ENCODE peak calls at places on chromosomes 4 and X, in six cellular contexts. M, Y, F, A, Q and L are unnamed samples.

GRCh38 chrX:72308566-72309296 is 3.0 kb upstream of the CITED1 start:
- DNase-seq in M (peak; percentile 56), Y (peak; percentile 88), F (peak; percentile 50), A (peak; percentile 82), Q (peak; percentile 62), L (peak; percentile 69)

GRCh38 chr4:87864321-87864720 is 31.6 kb downstream of the MEPE start:
- DNase-seq in M (no peak), Y (no peak), F (no peak), A (no peak), Q (no peak), L (no peak)

GRCh38 chr4:138053601-138054322 is 188.4 kb downstream of the SLC7A11 start:
- DNase-seq in M (no peak), Y (peak; percentile 82), F (peak; percentile 94), A (no peak), Q (peak; percentile 88), L (peak; percentile 95)

GRCh38 chrX:121958886-121959285 is 911.5 kb downstream of the GLUD2 start:
- DNase-seq in M (no peak), Y (no peak), F (no peak), A (no peak), Q (no peak), L (no peak)

GRCh38 chrX:41491267-41492004 is 44.3 kb downstream of the NYX start:
- DNase-seq in M (peak; percentile 56), Y (peak; percentile 93), F (peak; percentile 96), A (peak; percentile 61), Q (peak; percentile 84), L (peak; percentile 95)

GRCh38 chrX:42615161-42615563 is 162.8 kb downstream of the PPP1R2C start:
- DNase-seq in M (no peak), Y (peak; percentile 85), F (no peak), A (peak; percentile 63), Q (no peak), L (no peak)

GRCh38 chr4:69322055-69322454 is 41.8 kb downstream of the UGT2B28 start:
- DNase-seq in M (no peak), Y (no peak), F (peak; percentile 0), A (no peak), Q (no peak), L (peak; percentile 79)

GRCh38 chrX:33062016-33062415 is 149.3 kb downstream of the DMD start:
- DNase-seq in M (no peak), Y (no peak), F (no peak), A (no peak), Q (no peak), L (no peak)

GRCh38 chrX:11970935-11971334 is 167.3 kb upstream of the FRMPD4 start:
- DNase-seq in M (no peak), Y (no peak), F (peak; percentile 17), A (no peak), Q (no peak), L (no peak)

GRCh38 chr4:133969202-133969873 is 232.3 kb downstream of the PABPC4L start:
- DNase-seq in M (no peak), Y (peak; percentile 4), F (peak; percentile 20), A (no peak), Q (no peak), L (peak; percentile 50)

GRCh38 chr4:98657531-98658286 is 702 bp downstream of the TSPAN5 start:
- DNase-seq in M (peak; percentile 37), Y (peak; percentile 54), F (peak; percentile 69), A (peak; percentile 68), Q (peak; percentile 28), L (peak; percentile 81)

GRCh38 chr4:5134620-5135019 is 83.3 kb downstream of the STK32B start:
- DNase-seq in M (no peak), Y (no peak), F (no peak), A (no peak), Q (no peak), L (no peak)

GRCh38 chr4:156968479-156968984 is 3.1 kb downstream of the PDGFC start:
- DNase-seq in M (peak; percentile 54), Y (peak; percentile 76), F (peak; percentile 85), A (peak; percentile 57), Q (peak; percentile 80), L (peak; percentile 85)

DNA sequence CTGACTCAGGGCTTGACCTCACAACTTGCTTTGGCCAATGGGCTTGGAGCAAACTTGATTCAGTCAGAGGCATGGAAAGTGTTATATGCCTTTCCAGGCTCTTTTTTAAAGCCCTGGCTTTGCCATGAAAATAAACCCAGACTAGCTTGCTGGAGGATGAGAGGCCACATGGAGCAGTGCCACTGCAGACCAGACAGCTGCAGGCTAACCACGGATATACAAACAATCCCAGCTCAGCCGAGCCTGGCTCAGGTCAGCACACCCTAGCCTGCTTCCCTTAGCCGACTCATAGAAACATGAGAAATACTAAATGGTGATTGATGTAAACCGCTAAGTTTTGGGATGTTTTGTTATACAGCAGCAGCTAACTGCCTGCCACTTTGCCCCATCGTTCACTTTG is 345.1 kb downstream of the ARHGAP10 start:
- DNase-seq in M (no peak), Y (no peak), F (peak; percentile 77), A (no peak), Q (no peak), L (peak; percentile 59)
- H3K4ac ChIP-seq in M (no peak overlapping the region), Y (no peak overlapping the region), F (no peak overlapping the region), A (no peak overlapping the region), Q (no peak overlapping the region), L (no peak overlapping the region)

GRCh38 chr4:112652216-112652615 is 15.3 kb downstream of the LARP7 start:
- DNase-seq in M (peak; percentile 51), Y (peak; percentile 98), F (no peak), A (peak; percentile 55), Q (no peak), L (no peak)

GRCh38 chr4:112650332-112650731 is 13.4 kb downstream of the LARP7 start:
- DNase-seq in M (no peak), Y (peak; percentile 92), F (no peak), A (no peak), Q (no peak), L (no peak)

GRCh38 chr4:112651641-112652040 is 14.7 kb downstream of the LARP7 start:
- DNase-seq in M (no peak), Y (no peak), F (no peak), A (no peak), Q (no peak), L (no peak)

GRCh38 chr4:112655270-112655669 is 18.3 kb downstream of the LARP7 start:
- DNase-seq in M (no peak), Y (peak; percentile 69), F (no peak), A (no peak), Q (no peak), L (no peak)
- H3K4ac ChIP-seq in M (no peak overlapping the region), Y (peak overlapping the region; percentile 24), F (no peak overlapping the region), A (no peak overlapping the region), Q (no peak overlapping the region), L (no peak overlapping the region)

DNA sequence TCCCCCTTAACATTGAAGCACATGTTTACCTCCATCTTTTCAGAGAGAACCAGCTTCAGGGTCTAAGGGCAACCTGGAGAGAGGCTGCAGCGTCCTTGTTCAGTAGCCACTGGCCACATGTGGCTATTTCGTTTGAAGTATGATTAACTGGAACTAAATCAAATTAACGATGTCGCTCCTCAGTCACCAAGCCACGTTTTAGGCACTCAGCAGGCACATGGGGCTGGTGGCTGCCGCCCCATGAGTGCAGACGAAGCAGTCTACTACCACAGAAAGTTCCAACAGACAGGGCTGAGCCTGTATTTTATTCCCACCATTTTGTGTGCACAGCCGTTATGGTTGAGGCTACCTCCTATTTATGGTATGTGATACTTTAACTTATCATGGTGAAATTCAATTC is 99.4 kb downstream of the WFS1 start:
- DNase-seq in M (no peak), Y (no peak), F (no peak), A (no peak), Q (no peak), L (no peak)
- H3K4ac ChIP-seq in M (no peak overlapping the region), Y (no peak overlapping the region), F (no peak overlapping the region), A (no peak overlapping the region), Q (no peak overlapping the region), L (no peak overlapping the region)

GRCh38 chr4:182447938-182448280 is 204.7 kb downstream of the TENM3 start:
- DNase-seq in M (no peak), Y (no peak), F (no peak), A (no peak), Q (no peak), L (no peak)
- H3K4ac ChIP-seq in M (no peak overlapping the region), Y (no peak overlapping the region), F (peak overlapping the region; percentile 4), A (no peak overlapping the region), Q (peak overlapping the region; percentile 3), L (no peak overlapping the region)